ENCODE peak calls at places on chromosome 5, in five cellular contexts. W is SK-N-SH, M is fibroblast of lung, T is colonic mucosa, S is kidney. H is an unnamed sample.
A peak's percentile ranks its signal among the peaks of the same experiment; 100 is the strongest.

GRCh38 chr5:157063776-157064430 is 5.0 kb upstream of the HAVCR1 start:
- DNase-seq in T (peak; percentile 59), W (no peak), M (no peak), S (no peak), H (no peak)

GRCh38 chr5:105924366-105924765 is 1746.4 kb downstream of the EFNA5 start:
- DNase-seq in S (no peak), M (peak; percentile 51), W (no peak), T (no peak), H (no peak)

GRCh38 chr5:32814141-32814540 is 103.0 kb downstream of the NPR3 start:
- DNase-seq in S (no peak), M (peak; percentile 19), T (no peak), W (no peak), H (no peak)

GRCh38 chr5:116521173-116521872 is 53.3 kb downstream of the SEMA6A start:
- DNase-seq in S (no peak), T (no peak), M (no peak), W (no peak), H (no peak)

GRCh38 chr5:132020568-132021339 is 9.3 kb upstream of the ACSL6 start:
- DNase-seq in S (peak; percentile 22), W (no peak), M (no peak), T (peak; percentile 12), H (peak; percentile 93)

GRCh38 chr5:37900692-37901091 is 60.9 kb upstream of the GDNF start:
- DNase-seq in M (peak; percentile 35), T (peak; percentile 28), S (peak; percentile 89), W (peak; percentile 4), H (no peak)

GRCh38 chr5:126988021-126988569 is 42.3 kb downstream of the MARCHF3 start:
- DNase-seq in S (no peak), M (no peak), W (no peak), T (no peak), H (no peak)

GRCh38 chr5:103031607-103032006 is 88.3 kb downstream of the GIN1 start:
- DNase-seq in S (no peak), M (no peak), W (no peak), T (no peak), H (no peak)

GRCh38 chr5:173625686-173626500 is 9.4 kb upstream of the BOD1 start:
- DNase-seq in W (no peak), M (no peak), T (no peak), S (peak; percentile 33), H (peak; percentile 37)

GRCh38 chr5:176360894-176361436 is 599 bp downstream of the KIAA1191 start:
- DNase-seq in T (peak; percentile 48), M (peak; percentile 7), W (no peak), S (no peak), H (no peak)

GRCh38 chr5:19630875-19631274 is 357.1 kb downstream of the CDH18 start:
- DNase-seq in T (no peak), M (peak; percentile 23), W (no peak), S (no peak), H (no peak)

GRCh38 chr5:168528521-168529360 is at the start of gene FBLL1:
- DNase-seq in M (peak; percentile 22), W (peak; percentile 94), T (no peak), S (no peak), H (no peak)

GRCh38 chr5:180646963-180647305 is 2.5 kb downstream of the FLT4 start:
- DNase-seq in T (no peak), S (no peak), M (no peak), W (peak; percentile 16), H (no peak)

GRCh38 chr5:33763435-33763834 is 128.4 kb downstream of the ADAMTS12 start:
- DNase-seq in W (no peak), M (no peak), S (no peak), T (no peak), H (no peak)

GRCh38 chr5:133244242-133244641 is 192.4 kb downstream of the HSPA4 start:
- DNase-seq in T (no peak), W (peak; percentile 44), M (peak; percentile 9), S (no peak), H (no peak)

GRCh38 chr5:64923151-64923685 is 154.5 kb downstream of the CWC27 start:
- DNase-seq in M (peak; percentile 79), T (no peak), S (no peak), W (no peak), H (no peak)

GRCh38 chr5:34598177-34598794 is 57.8 kb upstream of the RAI14 start:
- DNase-seq in T (no peak), S (no peak), W (no peak), M (peak; percentile 97), H (no peak)

GRCh38 chr5:171477101-171477500 is 57.7 kb downstream of the FGF18 start:
- DNase-seq in M (peak; percentile 65), W (no peak), S (no peak), T (no peak), H (no peak)
- H3K4me3 ChIP-seq in M (no peak overlapping the region), W (no peak overlapping the region), S (no peak overlapping the region), T (no peak overlapping the region), H (no peak overlapping the region)

GRCh38 chr5:150022681-150023080 is 22.1 kb downstream of the HMGXB3 start:
- DNase-seq in T (no peak), S (no peak), M (no peak), W (no peak), H (no peak)

GRCh38 chr5:150023136-150023535 is 22.6 kb downstream of the HMGXB3 start:
- DNase-seq in T (no peak), W (no peak), S (no peak), M (no peak), H (no peak)

GRCh38 chr5:150021491-150022162 is 21.1 kb downstream of the HMGXB3 start:
- DNase-seq in S (peak; percentile 79), W (no peak), T (no peak), M (peak; percentile 91), H (no peak)

GRCh38 chr5:150020249-150020648 is 19.7 kb downstream of the HMGXB3 start:
- DNase-seq in M (no peak), S (no peak), T (no peak), W (no peak), H (no peak)

GRCh38 chr5:150022163-150022540 is 21.6 kb downstream of the HMGXB3 start:
- DNase-seq in M (peak; percentile 95), T (no peak), S (no peak), W (no peak), H (no peak)
- H3K9ac ChIP-seq in M (no peak overlapping the region), T (no peak overlapping the region), S (no peak overlapping the region), W (peak overlapping the region; percentile 56), H (no peak overlapping the region)

DNA sequence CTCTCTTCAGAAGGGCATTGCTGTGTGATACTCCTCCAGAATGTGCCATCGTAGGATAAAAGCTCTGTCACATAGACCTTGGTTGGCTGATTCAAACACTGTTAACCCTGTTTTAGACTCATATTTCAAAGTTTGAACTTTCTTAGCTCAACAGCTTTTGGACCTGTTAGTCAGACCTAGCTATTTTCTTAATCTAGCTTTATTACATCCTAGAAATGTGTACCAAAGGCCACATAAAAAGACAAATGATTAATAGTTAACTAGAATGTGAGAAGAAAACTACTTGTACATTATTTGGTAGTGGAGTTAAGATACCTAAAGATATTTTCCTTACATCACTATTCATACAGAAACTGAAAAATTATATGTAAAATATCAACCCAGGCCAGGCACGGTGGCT is 4.3 kb downstream of the RHOBTB3 start:
- DNase-seq in M (peak; percentile 42), T (no peak), W (no peak), S (no peak), H (no peak)
- H3K4me3 ChIP-seq in M (peak overlapping the region; percentile 98), T (no peak overlapping the region), W (peak overlapping the region; percentile 13), S (peak overlapping the region; percentile 82), H (no peak overlapping the region)

GRCh38 chr5:15500326-15500958 is 462 bp downstream of the FBXL7 start:
- DNase-seq in T (peak; percentile 39), W (no peak), S (peak; percentile 82), M (peak; percentile 58), H (no peak)
- H3K9ac ChIP-seq in T (peak overlapping the region; percentile 51), W (peak overlapping the region; percentile 76), S (no peak overlapping the region), M (peak overlapping the region; percentile 74), H (no peak overlapping the region)

GRCh38 chr5:137880313-137880712 is 8.9 kb upstream of the PKD2L2 start:
- DNase-seq in M (no peak), S (no peak), T (no peak), W (no peak), H (no peak)
- H3K4me3 ChIP-seq in M (no peak overlapping the region), S (no peak overlapping the region), T (no peak overlapping the region), W (no peak overlapping the region), H (no peak overlapping the region)

GRCh38 chr5:58114324-58114723 is 345.6 kb downstream of the PLK2 start:
- DNase-seq in M (peak; percentile 96), T (no peak), S (no peak), W (no peak), H (no peak)
- H3K9ac ChIP-seq in M (no peak overlapping the region), T (no peak overlapping the region), S (no peak overlapping the region), W (peak overlapping the region; percentile 50), H (no peak overlapping the region)